ENCODE peak calls at places on chromosomes 1 and 21, in seven cellular contexts. G is NCI-H1436 treated with DMSO at 0.1 percent for 48 hours; B is HEK293T; Y is nucleus accumbens; H is left ventricle myocardium inferior; P is NCI-H524; D is stimulated activated CD8-positive, alpha-beta memory T cell treated with anti-CD3 and anti-CD28 coated beads, Interleukin-4, amount 100 ng/mL, for 4 hours. U is an unnamed sample.

GRCh38 chr1:243890576-243890975 is 40.5 kb upstream of the AKT3 start:
- DNase-seq in G (no peak), B (no peak), Y (no peak), H (no peak), P (peak), D (no peak), U (no peak)

GRCh38 chr21:31191553-31191952 is 152.5 kb downstream of the TIAM1 start:
- DNase-seq in G (no peak), B (no peak), Y (no peak), H (no peak), P (no peak), D (no peak), U (no peak)

GRCh38 chr1:8985915-8986813 is 40.1 kb downstream of the SLC2A7 start:
- DNase-seq in G (no peak), B (no peak), Y (peak), H (peak), P (no peak), D (no peak), U (no peak)

GRCh38 chr1:11886986-11887665 is 28.4 kb upstream of the NPPB start:
- DNase-seq in G (no peak), B (no peak), Y (no peak), H (peak), P (no peak), D (no peak), U (peak)

GRCh38 chr1:229383188-229383587 is 40.3 kb upstream of the CCSAP start:
- DNase-seq in G (no peak), B (no peak), Y (no peak), H (no peak), P (no peak), D (no peak), U (no peak)

GRCh38 chr1:54543729-54544496 is 4.1 kb upstream of the ACOT11 start:
- DNase-seq in G (no peak), B (no peak), Y (no peak), H (no peak), P (no peak), D (no peak), U (no peak)

GRCh38 chr1:172005856-172006255 is 164.6 kb downstream of the DNM3 start:
- DNase-seq in G (no peak), B (no peak), Y (no peak), H (no peak), P (no peak), D (no peak), U (no peak)

GRCh38 chr1:91282695-91283420 is 121.8 kb downstream of the HFM1 start:
- DNase-seq in G (peak), B (peak), Y (peak), H (no peak), P (peak), D (peak), U (peak)

GRCh38 chr1:94009304-94009703 is 100.1 kb upstream of the GCLM start:
- DNase-seq in G (no peak), B (no peak), Y (no peak), H (no peak), P (no peak), D (no peak), U (no peak)

GRCh38 chr1:40305451-40305850 is 11.6 kb downstream of the COL9A2 start:
- DNase-seq in G (no peak), B (peak), Y (no peak), H (no peak), P (peak), D (no peak), U (no peak)

GRCh38 chr1:15322648-15323350 is 75.8 kb downstream of the FHAD1 start:
- DNase-seq in G (no peak), B (no peak), Y (no peak), H (peak), P (peak), D (no peak), U (no peak)

GRCh38 chr1:160062134-160062533 is 7.8 kb downstream of the KCNJ10 start:
- DNase-seq in G (no peak), B (no peak), Y (peak), H (no peak), P (no peak), D (no peak), U (no peak)

GRCh38 chr1:242162179-242162578 is 163.3 kb upstream of the MAP1LC3C start:
- DNase-seq in G (no peak), B (no peak), Y (no peak), H (no peak), P (no peak), D (no peak), U (no peak)

GRCh38 chr1:159492575-159493323 is 43.1 kb downstream of the OR10J5 start:
- DNase-seq in G (no peak), B (no peak), Y (no peak), H (no peak), P (no peak), D (no peak), U (no peak)

GRCh38 chr1:1881727-1882126 is 9.2 kb downstream of the GNB1 start:
- DNase-seq in G (no peak), B (no peak), Y (no peak), H (no peak), P (no peak), D (no peak), U (peak)

GRCh38 chr1:111290104-111290503 is 547 bp upstream of the CHIA start:
- DNase-seq in G (no peak), B (no peak), Y (no peak), H (no peak), P (no peak), D (no peak), U (no peak)

GRCh38 chr1:55244476-55245109 is 29.4 kb upstream of the USP24 start:
- DNase-seq in G (no peak), B (no peak), Y (no peak), H (no peak), P (no peak), D (no peak), U (no peak)

GRCh38 chr1:225598847-225599246 is 54.1 kb downstream of the ENAH start:
- DNase-seq in G (no peak), B (no peak), Y (no peak), H (no peak), P (no peak), D (no peak), U (no peak)

GRCh38 chr21:33650929-33651505 is 8.7 kb downstream of the ITSN1 start:
- DNase-seq in G (no peak), B (no peak), Y (no peak), H (no peak), P (no peak), D (no peak), U (no peak)

GRCh38 chr1:201643835-201644104 is 104.8 kb downstream of the NAV1 start:
- DNase-seq in G (no peak), B (no peak), Y (no peak), H (no peak), P (no peak), D (no peak), U (no peak)

GRCh38 chr1:226425431-226426031 is 17.6 kb upstream of the PARP1 start:
- DNase-seq in G (no peak), B (no peak), Y (no peak), H (no peak), P (no peak), D (no peak), U (no peak)

GRCh38 chr21:44379991-44380865 is 26.8 kb downstream of the TRPM2 start:
- DNase-seq in G (no peak), B (no peak), Y (no peak), H (no peak), P (no peak), D (no peak), U (no peak)

GRCh38 chr1:167708940-167709389 is 12.8 kb upstream of the MPZL1 start:
- DNase-seq in G (no peak), B (no peak), Y (no peak), H (no peak), P (no peak), D (no peak), U (no peak)

GRCh38 chr1:121594096-121594495 is 409.3 kb downstream of the SRGAP2C start:
- DNase-seq in G (no peak), B (no peak), Y (no peak), H (no peak), P (no peak), D (no peak), U (no peak)

GRCh38 chr1:183144752-183145151 is 41.3 kb upstream of the LAMC2 start:
- DNase-seq in G (no peak), B (no peak), Y (no peak), H (no peak), P (no peak), D (no peak), U (no peak)

GRCh38 chr1:61224609-61225008 is 142.2 kb downstream of the NFIA start:
- DNase-seq in G (no peak), B (no peak), Y (no peak), H (no peak), P (peak), D (no peak), U (no peak)

GRCh38 chr1:235296729-235297128 is 31.2 kb downstream of the ARID4B start:
- DNase-seq in G (no peak), B (no peak), Y (no peak), H (no peak), P (no peak), D (no peak), U (no peak)

GRCh38 chr1:230752407-230752806 is 5.2 kb downstream of the CAPN9 start:
- DNase-seq in G (peak), B (no peak), Y (peak), H (no peak), P (peak), D (no peak), U (peak)

U was measured in NCI-H2171.